ENCODE peak calls at places on chromosomes 6 and 20, in four cellular contexts. One of them, this sample, is unnamed.

GRCh38 chr6:158703840-158704822 is 54.3 kb downstream of the SYTL3 start:
- DNase-seq in K562: peak
- DNase-seq in SK-N-SH: peak
- DNase-seq in GM12878: no peak
- DNase-seq in this sample: peak

GRCh38 chr20:58604410-58604881 is 46.6 kb upstream of the STX16 start:
- DNase-seq in K562: no peak
- DNase-seq in SK-N-SH: peak
- DNase-seq in GM12878: no peak
- DNase-seq in this sample: no peak

GRCh38 chr20:59816146-59816743 is 117.2 kb downstream of the SYCP2 start:
- DNase-seq in K562: no peak
- DNase-seq in SK-N-SH: no peak
- DNase-seq in GM12878: no peak
- DNase-seq in this sample: no peak

GRCh38 chr20:50243610-50244351 is 53.2 kb downstream of the CEBPB start:
- DNase-seq in K562: no peak
- DNase-seq in SK-N-SH: no peak
- DNase-seq in GM12878: no peak
- DNase-seq in this sample: no peak

GRCh38 chr6:112205521-112206458 is 48.6 kb downstream of the LAMA4 start:
- DNase-seq in K562: no peak
- DNase-seq in SK-N-SH: no peak
- DNase-seq in GM12878: no peak
- DNase-seq in this sample: no peak

GRCh38 chr20:49907405-49908257 is 7.7 kb downstream of the SPATA2 start:
- DNase-seq in K562: no peak
- DNase-seq in SK-N-SH: no peak
- DNase-seq in GM12878: no peak
- DNase-seq in this sample: no peak

GRCh38 chr20:10848810-10849370 is 175.1 kb upstream of the JAG1 start:
- DNase-seq in K562: no peak
- DNase-seq in SK-N-SH: no peak
- DNase-seq in GM12878: peak
- DNase-seq in this sample: no peak

GRCh38 chr20:25247666-25248500 is at the start of gene PYGB:
- DNase-seq in K562: peak
- DNase-seq in SK-N-SH: peak
- DNase-seq in GM12878: peak
- DNase-seq in this sample: peak

GRCh38 chr6:146915671-146916127 is 288.5 kb upstream of the STXBP5 start:
- DNase-seq in K562: peak
- DNase-seq in SK-N-SH: no peak
- DNase-seq in GM12878: no peak
- DNase-seq in this sample: no peak

GRCh38 chr6:48085131-48085741 is 25.8 kb downstream of the PTCHD4 start:
- DNase-seq in K562: no peak
- DNase-seq in SK-N-SH: no peak
- DNase-seq in GM12878: no peak
- DNase-seq in this sample: no peak

GRCh38 chr20:21640556-21640955 is 64.9 kb upstream of the PAX1 start:
- DNase-seq in K562: peak
- DNase-seq in SK-N-SH: no peak
- DNase-seq in GM12878: no peak
- DNase-seq in this sample: peak

GRCh38 chr6:163338671-163339405 is 75.7 kb upstream of the QKI start:
- DNase-seq in K562: peak
- DNase-seq in SK-N-SH: no peak
- DNase-seq in GM12878: no peak
- DNase-seq in this sample: no peak

GRCh38 chr6:136408205-136408604 is 118.6 kb upstream of the BCLAF1 start:
- DNase-seq in K562: no peak
- DNase-seq in SK-N-SH: no peak
- DNase-seq in GM12878: no peak
- DNase-seq in this sample: no peak

GRCh38 chr20:31972481-31973386 is 4.8 kb downstream of the XKR7 start:
- DNase-seq in K562: no peak
- DNase-seq in SK-N-SH: no peak
- DNase-seq in GM12878: no peak
- DNase-seq in this sample: no peak

GRCh38 chr6:42045538-42046460 is 4.5 kb upstream of the TAF8 start:
- DNase-seq in K562: peak
- DNase-seq in SK-N-SH: no peak
- DNase-seq in GM12878: peak
- DNase-seq in this sample: peak

GRCh38 chr20:61932199-61932592 is 133.5 kb downstream of the TAF4 start:
- DNase-seq in K562: no peak
- DNase-seq in SK-N-SH: no peak
- DNase-seq in GM12878: no peak
- DNase-seq in this sample: peak

GRCh38 chr20:20003088-20003954 is 13.8 kb upstream of the NAA20 start:
- DNase-seq in K562: no peak
- DNase-seq in SK-N-SH: no peak
- DNase-seq in GM12878: no peak
- DNase-seq in this sample: no peak

GRCh38 chr20:17628101-17628841 is 53.8 kb downstream of the RRBP1 start:
- DNase-seq in K562: no peak
- DNase-seq in SK-N-SH: no peak
- DNase-seq in GM12878: no peak
- DNase-seq in this sample: no peak

DNA sequence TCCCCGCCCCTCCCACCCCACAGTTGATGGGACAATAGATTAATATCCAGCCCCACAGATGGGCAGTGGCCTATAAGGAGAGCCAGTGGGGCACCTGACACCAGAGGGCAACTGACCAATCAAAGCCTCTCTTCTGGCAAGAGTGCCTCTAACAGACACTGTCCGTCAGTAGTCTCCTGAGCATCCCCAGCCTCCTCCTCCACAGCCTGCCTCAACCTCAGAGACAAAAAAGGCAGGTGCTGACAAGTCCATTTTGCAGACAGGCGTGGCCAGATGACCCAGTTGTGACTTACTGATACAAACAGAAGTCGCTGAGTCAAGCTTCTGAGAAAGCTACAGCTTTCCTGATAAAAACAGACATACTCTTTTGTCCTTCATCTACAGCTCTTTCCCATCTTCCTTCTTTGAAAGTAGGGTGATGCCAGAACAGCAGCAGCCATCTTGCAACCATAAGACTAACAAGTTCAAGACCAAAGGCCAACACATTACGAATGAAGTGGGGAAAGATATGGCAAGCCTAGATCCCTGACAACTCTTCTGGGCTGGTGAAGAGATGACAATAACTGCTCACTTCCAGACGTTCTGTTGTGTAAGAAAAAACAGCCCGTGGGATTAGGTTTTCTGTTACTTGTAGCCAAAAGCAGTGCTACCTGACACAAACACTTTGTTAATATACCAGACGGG is 12.3 kb downstream of the PPIL1 start:
- DNase-seq in K562: peak
- DNase-seq in SK-N-SH: no peak
- DNase-seq in GM12878: no peak
- DNase-seq in this sample: no peak
- TF ChIP-seq MAX in K562: no peak
- TF ChIP-seq MAX in SK-N-SH: no peak
- TF ChIP-seq MAX in GM12878: no peak
- TF ChIP-seq MAX in this sample: no peak

GRCh38 chr6:17965397-17965796 is 22.0 kb downstream of the KIF13A start:
- DNase-seq in K562: no peak
- DNase-seq in SK-N-SH: no peak
- DNase-seq in GM12878: no peak
- DNase-seq in this sample: no peak

GRCh38 chr6:17964633-17965032 is 22.8 kb downstream of the KIF13A start:
- DNase-seq in K562: no peak
- DNase-seq in SK-N-SH: no peak
- DNase-seq in GM12878: no peak
- DNase-seq in this sample: no peak

GRCh38 chr6:17959317-17959716 is 28.1 kb downstream of the KIF13A start:
- DNase-seq in K562: no peak
- DNase-seq in SK-N-SH: no peak
- DNase-seq in GM12878: no peak
- DNase-seq in this sample: no peak

GRCh38 chr6:17966451-17966850 is 21.0 kb downstream of the KIF13A start:
- DNase-seq in K562: no peak
- DNase-seq in SK-N-SH: no peak
- DNase-seq in GM12878: no peak
- DNase-seq in this sample: no peak

GRCh38 chr6:17962436-17963031 is 24.9 kb downstream of the KIF13A start:
- DNase-seq in K562: peak
- DNase-seq in SK-N-SH: peak
- DNase-seq in GM12878: no peak
- DNase-seq in this sample: no peak
- TF ChIP-seq USF1 in K562: peak
- TF ChIP-seq USF1 in SK-N-SH: peak
- TF ChIP-seq USF1 in GM12878: no peak
- TF ChIP-seq USF1 in this sample: no peak

GRCh38 chr20:41733151-41733550 is 115.0 kb upstream of the CHD6 start:
- DNase-seq in K562: no peak
- DNase-seq in SK-N-SH: no peak
- DNase-seq in GM12878: no peak
- DNase-seq in this sample: no peak
- TF ChIP-seq MAX in K562: no peak
- TF ChIP-seq MAX in SK-N-SH: no peak
- TF ChIP-seq MAX in GM12878: no peak
- TF ChIP-seq MAX in this sample: no peak

DNA sequence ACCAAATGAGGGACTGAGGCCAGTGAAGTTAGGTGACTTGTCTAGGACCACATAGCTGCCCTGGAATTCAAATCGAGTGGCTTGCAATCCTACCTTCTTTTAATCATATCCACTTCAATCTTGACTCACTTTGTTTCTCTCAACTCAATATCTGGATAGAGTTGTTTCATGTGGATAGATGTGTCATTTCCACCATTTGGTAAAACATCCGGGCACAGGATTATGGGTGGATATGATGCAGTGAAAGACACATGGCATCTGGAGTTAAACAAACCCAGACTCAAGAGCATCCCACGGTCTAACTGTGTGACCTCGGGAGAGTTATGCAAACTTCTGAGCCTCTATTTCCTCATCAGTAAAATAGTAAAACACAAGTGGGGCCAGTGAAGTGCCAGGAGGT is 103.6 kb upstream of the CNKSR3 start:
- DNase-seq in K562: no peak
- DNase-seq in SK-N-SH: no peak
- DNase-seq in GM12878: no peak
- DNase-seq in this sample: no peak
- TF ChIP-seq USF1 in K562: no peak
- TF ChIP-seq USF1 in SK-N-SH: no peak
- TF ChIP-seq USF1 in GM12878: no peak
- TF ChIP-seq USF1 in this sample: no peak

GRCh38 chr6:28809947-28810654 is 113.7 kb downstream of the TRIM27 start:
- DNase-seq in K562: peak
- DNase-seq in SK-N-SH: no peak
- DNase-seq in GM12878: no peak
- DNase-seq in this sample: no peak

GRCh38 chr6:28810655-28811053 is 113.1 kb downstream of the TRIM27 start:
- DNase-seq in K562: peak
- DNase-seq in SK-N-SH: no peak
- DNase-seq in GM12878: no peak
- DNase-seq in this sample: no peak

GRCh38 chr6:28808383-28808782 is 115.4 kb downstream of the TRIM27 start:
- DNase-seq in K562: peak
- DNase-seq in SK-N-SH: no peak
- DNase-seq in GM12878: no peak
- DNase-seq in this sample: no peak

GRCh38 chr6:28811873-28812272 is 111.9 kb downstream of the TRIM27 start:
- DNase-seq in K562: peak
- DNase-seq in SK-N-SH: no peak
- DNase-seq in GM12878: no peak
- DNase-seq in this sample: no peak

DNA sequence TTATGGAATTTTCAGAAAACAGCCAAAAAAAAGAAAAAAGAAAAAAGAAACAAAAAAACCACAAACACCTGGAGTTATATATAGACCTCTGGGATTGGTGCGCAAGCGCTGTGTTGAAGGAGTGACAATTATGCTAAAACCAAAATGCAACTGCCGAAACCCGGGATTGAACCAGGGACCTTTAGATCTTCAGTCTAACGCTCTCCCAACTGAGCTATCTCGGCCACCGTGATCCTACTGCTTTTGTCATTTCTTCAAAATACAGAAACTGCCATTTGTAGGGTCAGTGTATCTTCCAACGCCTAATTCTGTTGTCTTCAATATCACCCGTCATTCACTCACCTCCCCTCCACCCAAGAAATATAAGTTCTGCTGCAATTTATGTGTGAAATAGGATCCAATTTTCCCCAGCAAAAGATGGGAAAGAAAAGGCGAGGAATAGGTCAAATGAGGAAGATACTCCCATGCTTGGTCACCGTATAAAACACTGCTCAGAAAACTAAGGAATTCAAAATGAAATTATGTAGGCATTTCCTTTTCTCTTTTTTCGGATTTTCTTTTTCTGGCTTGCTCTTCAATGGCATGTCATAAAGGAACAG is 116.0 kb downstream of the TRIM27 start:
- DNase-seq in K562: peak
- DNase-seq in SK-N-SH: peak
- DNase-seq in GM12878: no peak
- DNase-seq in this sample: peak
- TF ChIP-seq MAX in K562: no peak
- TF ChIP-seq MAX in SK-N-SH: no peak
- TF ChIP-seq MAX in GM12878: no peak
- TF ChIP-seq MAX in this sample: no peak

GRCh38 chr20:14955396-14955795 is 618.0 kb upstream of the FLRT3 start:
- DNase-seq in K562: no peak
- DNase-seq in SK-N-SH: no peak
- DNase-seq in GM12878: no peak
- DNase-seq in this sample: no peak
- TF ChIP-seq USF1 in K562: no peak
- TF ChIP-seq USF1 in SK-N-SH: no peak
- TF ChIP-seq USF1 in GM12878: no peak
- TF ChIP-seq USF1 in this sample: no peak